ENCODE peak calls at places on chromosome 14, in five cellular contexts. V, Y, Q, O and J are unnamed samples.

GRCh38 chr14:56243110-56243509 is 124.9 kb downstream of the PELI2 start:
- DNase-seq in V (no peak), Y (no peak), Q (no peak), O (no peak), J (no peak)

GRCh38 chr14:61472025-61472672 is 150.8 kb downstream of the PRKCH start:
- DNase-seq in V (peak), Y (peak), Q (peak), O (peak), J (peak)

GRCh38 chr14:63200035-63200740 is 4.1 kb upstream of the RHOJ start:
- DNase-seq in V (no peak), Y (no peak), Q (no peak), O (no peak), J (no peak)

GRCh38 chr14:29654910-29655590 is 272.6 kb downstream of the PRKD1 start:
- DNase-seq in V (no peak), Y (no peak), Q (no peak), O (no peak), J (no peak)

GRCh38 chr14:77151245-77151644 is 9.7 kb upstream of the ZDHHC22 start:
- DNase-seq in V (no peak), Y (no peak), Q (no peak), O (peak), J (no peak)

GRCh38 chr14:105117257-105117646 is 51.3 kb downstream of the JAG2 start:
- DNase-seq in V (no peak), Y (no peak), Q (no peak), O (no peak), J (no peak)

GRCh38 chr14:71703477-71703876 is 228.8 kb upstream of the RGS6 start:
- DNase-seq in V (no peak), Y (no peak), Q (no peak), O (no peak), J (no peak)

GRCh38 chr14:93956514-93957332 is 19.6 kb downstream of the ASB2 start:
- DNase-seq in V (no peak), Y (peak), Q (no peak), O (no peak), J (no peak)

GRCh38 chr14:23114669-23115491 is 4.2 kb downstream of the CEBPE start:
- DNase-seq in V (peak), Y (no peak), Q (no peak), O (peak), J (peak)

GRCh38 chr14:73289729-73290128 is 52.4 kb downstream of the PAPLN start:
- DNase-seq in V (no peak), Y (no peak), Q (no peak), O (no peak), J (no peak)

GRCh38 chr14:86858043-86858442 is 1134.9 kb downstream of the GALC start:
- DNase-seq in V (no peak), Y (no peak), Q (no peak), O (no peak), J (no peak)

GRCh38 chr14:91277546-91278382 is 33.3 kb upstream of the GPR68 start:
- DNase-seq in V (no peak), Y (no peak), Q (no peak), O (no peak), J (no peak)

GRCh38 chr14:41650802-41651201 is 44.1 kb downstream of the LRFN5 start:
- DNase-seq in V (no peak), Y (no peak), Q (no peak), O (no peak), J (no peak)

GRCh38 chr14:70156602-70157001 is 32.1 kb downstream of the SLC8A3 start:
- DNase-seq in V (no peak), Y (no peak), Q (no peak), O (no peak), J (no peak)

GRCh38 chr14:54267172-54267571 is 129.6 kb upstream of the CDKN3 start:
- DNase-seq in V (no peak), Y (peak), Q (no peak), O (no peak), J (no peak)

GRCh38 chr14:36493761-36494160 is 26.3 kb downstream of the NKX2-1 start:
- DNase-seq in V (no peak), Y (no peak), Q (no peak), O (no peak), J (no peak)

GRCh38 chr14:102781063-102781462 is 3.8 kb downstream of the TRAF3 start:
- DNase-seq in V (no peak), Y (no peak), Q (no peak), O (no peak), J (no peak)

GRCh38 chr14:63991833-63992232 is 139.0 kb downstream of the SYNE2 start:
- DNase-seq in V (no peak), Y (peak), Q (no peak), O (no peak), J (no peak)